ENCODE peak calls at places on chromosomes 1 and 21, in six cellular contexts. One of them, this sample, is unnamed.

GRCh38 chr1:104665300-104665699 is 915.6 kb downstream of the AMY1C start:
- DNase-seq in K562: no peak
- DNase-seq in HepG2: no peak
- DNase-seq in GM12878: no peak
- DNase-seq in HCT116: no peak
- DNase-seq in H1: no peak
- DNase-seq in this sample: no peak

GRCh38 chr1:201766117-201766863 is 62.7 kb upstream of the IPO9 start:
- DNase-seq in K562: no peak
- DNase-seq in HepG2: no peak
- DNase-seq in HCT116: no peak
- DNase-seq in GM12878: no peak
- DNase-seq in H1: no peak
- DNase-seq in this sample: no peak

GRCh38 chr21:14438204-14438603 is 55.3 kb upstream of the HSPA13 start:
- DNase-seq in HepG2: no peak
- DNase-seq in K562: no peak
- DNase-seq in GM12878: no peak
- DNase-seq in HCT116: no peak
- DNase-seq in H1: no peak
- DNase-seq in this sample: no peak

GRCh38 chr1:85992756-85993155 is 163.8 kb downstream of the COL24A1 start:
- DNase-seq in HepG2: no peak
- DNase-seq in GM12878: no peak
- DNase-seq in H1: no peak
- DNase-seq in K562: no peak
- DNase-seq in HCT116: no peak
- DNase-seq in this sample: no peak

GRCh38 chr1:29964718-29965533 is 728.6 kb downstream of the PTPRU start:
- DNase-seq in H1: peak
- DNase-seq in GM12878: no peak
- DNase-seq in HCT116: no peak
- DNase-seq in HepG2: no peak
- DNase-seq in K562: no peak
- DNase-seq in this sample: no peak

GRCh38 chr1:162197041-162197511 is 127.6 kb downstream of the NOS1AP start:
- DNase-seq in GM12878: no peak
- DNase-seq in HCT116: no peak
- DNase-seq in HepG2: peak
- DNase-seq in K562: no peak
- DNase-seq in H1: no peak
- DNase-seq in this sample: no peak

GRCh38 chr21:37367758-37368535 is 1.4 kb downstream of the DYRK1A start:
- DNase-seq in HCT116: no peak
- DNase-seq in GM12878: no peak
- DNase-seq in HepG2: no peak
- DNase-seq in K562: peak
- DNase-seq in H1: peak
- DNase-seq in this sample: no peak

GRCh38 chr1:11648039-11648438 is 6.2 kb downstream of the FBXO2 start:
- DNase-seq in HCT116: no peak
- DNase-seq in H1: no peak
- DNase-seq in HepG2: peak
- DNase-seq in GM12878: no peak
- DNase-seq in K562: no peak
- DNase-seq in this sample: no peak

GRCh38 chr21:33968082-33968997 is 52.7 kb upstream of the ATP5PO start:
- DNase-seq in H1: peak
- DNase-seq in HepG2: peak
- DNase-seq in GM12878: no peak
- DNase-seq in K562: peak
- DNase-seq in HCT116: no peak
- DNase-seq in this sample: no peak

GRCh38 chr1:61274979-61275378 is 192.6 kb downstream of the NFIA start:
- DNase-seq in HCT116: no peak
- DNase-seq in K562: no peak
- DNase-seq in GM12878: no peak
- DNase-seq in HepG2: no peak
- DNase-seq in H1: no peak
- DNase-seq in this sample: no peak

GRCh38 chr1:93813076-93813475 is 65.9 kb downstream of the DNTTIP2 start:
- DNase-seq in HepG2: peak
- DNase-seq in H1: no peak
- DNase-seq in HCT116: no peak
- DNase-seq in GM12878: no peak
- DNase-seq in K562: no peak
- DNase-seq in this sample: no peak

GRCh38 chr1:86436041-86436440 is 12.1 kb downstream of the CLCA2 start:
- DNase-seq in HCT116: no peak
- DNase-seq in K562: no peak
- DNase-seq in H1: no peak
- DNase-seq in HepG2: no peak
- DNase-seq in GM12878: no peak
- DNase-seq in this sample: no peak

GRCh38 chr1:58136502-58136901 is 410.0 kb downstream of the OMA1 start:
- DNase-seq in H1: no peak
- DNase-seq in K562: no peak
- DNase-seq in GM12878: no peak
- DNase-seq in HepG2: no peak
- DNase-seq in HCT116: no peak
- DNase-seq in this sample: no peak

GRCh38 chr21:42016364-42016985 is 6.3 kb upstream of the ZBTB21 start:
- DNase-seq in GM12878: no peak
- DNase-seq in HCT116: no peak
- DNase-seq in H1: no peak
- DNase-seq in K562: no peak
- DNase-seq in HepG2: no peak
- DNase-seq in this sample: no peak

GRCh38 chr1:6819641-6820040 is 34.4 kb downstream of the CAMTA1 start:
- DNase-seq in HCT116: no peak
- DNase-seq in GM12878: no peak
- DNase-seq in HepG2: no peak
- DNase-seq in K562: no peak
- DNase-seq in H1: no peak
- DNase-seq in this sample: no peak

GRCh38 chr1:190019717-190020116 is 457.9 kb downstream of the BRINP3 start:
- DNase-seq in H1: no peak
- DNase-seq in K562: no peak
- DNase-seq in HCT116: no peak
- DNase-seq in HepG2: no peak
- DNase-seq in GM12878: no peak
- DNase-seq in this sample: no peak

GRCh38 chr1:156625436-156626078 is 6.3 kb downstream of the HAPLN2 start:
- DNase-seq in H1: peak
- DNase-seq in HCT116: no peak
- DNase-seq in K562: peak
- DNase-seq in GM12878: no peak
- DNase-seq in HepG2: no peak
- DNase-seq in this sample: no peak

GRCh38 chr1:7107109-7107830 is 322.0 kb downstream of the CAMTA1 start:
- DNase-seq in HepG2: no peak
- DNase-seq in HCT116: no peak
- DNase-seq in K562: no peak
- DNase-seq in H1: no peak
- DNase-seq in GM12878: no peak
- DNase-seq in this sample: no peak

GRCh38 chr1:44417351-44418021 is 12.4 kb downstream of the RNF220 start:
- DNase-seq in HCT116: no peak
- DNase-seq in GM12878: no peak
- DNase-seq in H1: peak
- DNase-seq in HepG2: no peak
- DNase-seq in K562: no peak
- DNase-seq in this sample: peak

DNA sequence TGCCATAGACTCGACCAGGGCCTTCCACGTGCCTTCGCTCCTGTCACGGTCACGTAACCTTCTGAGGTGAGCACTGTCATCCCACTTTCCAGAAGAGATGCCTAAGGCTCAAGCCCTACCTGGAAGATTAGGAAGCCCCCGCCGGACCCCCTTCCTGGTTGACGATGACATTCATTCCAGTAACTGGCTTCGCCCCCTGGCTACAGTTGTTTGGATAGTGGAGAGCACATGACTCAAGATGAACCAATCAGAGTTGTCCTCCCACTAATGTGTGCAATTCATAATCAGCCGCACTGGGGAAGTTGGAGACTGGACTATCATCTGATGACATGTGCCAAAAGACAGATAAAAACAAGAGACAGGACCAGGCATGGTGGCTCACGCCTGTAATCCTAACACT is 104.0 kb upstream of the GJB5 start:
- DNase-seq in H1: no peak
- DNase-seq in K562: peak
- DNase-seq in HCT116: no peak
- DNase-seq in HepG2: no peak
- DNase-seq in GM12878: no peak
- DNase-seq in this sample: no peak
- H3K9ac ChIP-seq in H1: no peak
- H3K9ac ChIP-seq in K562: no peak
- H3K9ac ChIP-seq in HCT116: no peak
- H3K9ac ChIP-seq in HepG2: no peak
- H3K9ac ChIP-seq in GM12878: no peak
- H3K9ac ChIP-seq in this sample: no peak

GRCh38 chr1:180235502-180236239 is 5.6 kb downstream of the LHX4 start:
- DNase-seq in HCT116: no peak
- DNase-seq in GM12878: no peak
- DNase-seq in HepG2: no peak
- DNase-seq in H1: peak
- DNase-seq in K562: no peak
- DNase-seq in this sample: no peak

GRCh38 chr1:180235077-180235501 is 5.0 kb downstream of the LHX4 start:
- DNase-seq in GM12878: no peak
- DNase-seq in K562: no peak
- DNase-seq in HCT116: no peak
- DNase-seq in H1: peak
- DNase-seq in HepG2: no peak
- DNase-seq in this sample: no peak

GRCh38 chr1:180233191-180234011 is 3.3 kb downstream of the LHX4 start:
- DNase-seq in HCT116: no peak
- DNase-seq in K562: no peak
- DNase-seq in GM12878: no peak
- DNase-seq in H1: no peak
- DNase-seq in HepG2: no peak
- DNase-seq in this sample: no peak

GRCh38 chr1:180232521-180233043 is 2.5 kb downstream of the LHX4 start:
- DNase-seq in K562: no peak
- DNase-seq in GM12878: no peak
- DNase-seq in HepG2: no peak
- DNase-seq in H1: no peak
- DNase-seq in HCT116: no peak
- DNase-seq in this sample: no peak

DNA sequence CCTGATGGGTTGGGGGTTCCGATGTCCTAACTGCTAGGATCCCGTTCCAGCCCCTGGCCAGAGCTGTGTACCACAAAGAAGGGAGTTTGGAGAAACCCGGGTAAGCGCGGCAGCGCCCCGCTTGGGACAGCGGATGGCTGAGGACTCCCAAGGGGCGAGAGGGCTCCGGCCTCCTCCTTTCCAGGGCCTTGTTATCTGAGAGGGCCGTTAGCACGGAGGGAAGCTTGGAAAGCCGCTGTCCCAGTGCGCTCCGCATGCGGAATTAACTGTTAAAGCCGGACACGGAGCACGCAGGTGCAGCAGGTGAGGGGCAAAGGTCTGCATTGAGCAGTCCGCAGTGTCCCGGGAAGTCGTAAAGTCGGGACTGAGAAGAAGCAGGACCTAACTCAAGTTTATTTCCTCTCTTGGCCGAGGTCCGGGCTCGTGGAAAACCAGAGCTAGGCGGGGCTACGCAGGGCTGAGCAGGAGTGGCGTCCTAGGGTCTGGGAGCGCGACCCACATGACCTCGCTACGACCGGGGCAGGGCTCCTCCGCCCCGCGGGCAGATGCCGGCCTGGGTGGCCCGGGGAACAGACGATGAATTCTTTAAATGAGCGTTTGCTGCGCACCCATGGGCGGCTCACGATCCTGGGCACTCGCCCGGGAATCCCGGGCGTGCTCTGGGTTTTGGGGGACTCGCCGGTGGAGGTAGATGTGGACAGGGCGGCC is 4.5 kb downstream of the LHX4 start:
- DNase-seq in HCT116: no peak
- DNase-seq in GM12878: no peak
- DNase-seq in K562: no peak
- DNase-seq in H1: peak
- DNase-seq in HepG2: no peak
- DNase-seq in this sample: no peak
- H3K4me3 ChIP-seq in HCT116: no peak
- H3K4me3 ChIP-seq in GM12878: no peak
- H3K4me3 ChIP-seq in K562: no peak
- H3K4me3 ChIP-seq in H1: peak
- H3K4me3 ChIP-seq in HepG2: peak
- H3K4me3 ChIP-seq in this sample: peak

DNA sequence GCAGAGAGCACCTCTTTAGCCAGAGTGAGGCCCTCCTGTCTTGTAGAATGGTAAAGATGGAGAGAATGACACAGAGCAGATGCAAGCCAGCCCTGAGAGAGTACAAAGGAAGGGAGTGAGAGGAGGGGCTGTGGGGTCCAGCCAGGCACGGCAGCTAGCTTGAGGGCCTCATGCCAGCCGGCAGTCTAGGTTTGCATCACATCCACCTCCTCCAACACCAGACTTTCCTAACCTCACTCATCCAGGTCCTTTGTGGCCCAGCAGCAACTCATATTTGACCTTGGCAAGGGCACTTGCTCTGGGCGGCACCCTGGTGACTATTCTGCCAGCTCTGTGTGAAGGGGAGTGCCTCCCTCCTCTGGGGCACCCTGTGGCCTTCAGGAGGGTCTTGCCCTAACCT is 13.3 kb downstream of the OPTC start:
- DNase-seq in H1: no peak
- DNase-seq in HepG2: no peak
- DNase-seq in GM12878: no peak
- DNase-seq in HCT116: no peak
- DNase-seq in K562: no peak
- DNase-seq in this sample: no peak
- TF ChIP-seq ZNF274 in H1: no peak
- TF ChIP-seq ZNF274 in HepG2: no peak
- TF ChIP-seq ZNF274 in GM12878: no peak
- TF ChIP-seq ZNF274 in HCT116: no peak
- TF ChIP-seq ZNF274 in K562: no peak
- TF ChIP-seq ZNF274 in this sample: no peak

DNA sequence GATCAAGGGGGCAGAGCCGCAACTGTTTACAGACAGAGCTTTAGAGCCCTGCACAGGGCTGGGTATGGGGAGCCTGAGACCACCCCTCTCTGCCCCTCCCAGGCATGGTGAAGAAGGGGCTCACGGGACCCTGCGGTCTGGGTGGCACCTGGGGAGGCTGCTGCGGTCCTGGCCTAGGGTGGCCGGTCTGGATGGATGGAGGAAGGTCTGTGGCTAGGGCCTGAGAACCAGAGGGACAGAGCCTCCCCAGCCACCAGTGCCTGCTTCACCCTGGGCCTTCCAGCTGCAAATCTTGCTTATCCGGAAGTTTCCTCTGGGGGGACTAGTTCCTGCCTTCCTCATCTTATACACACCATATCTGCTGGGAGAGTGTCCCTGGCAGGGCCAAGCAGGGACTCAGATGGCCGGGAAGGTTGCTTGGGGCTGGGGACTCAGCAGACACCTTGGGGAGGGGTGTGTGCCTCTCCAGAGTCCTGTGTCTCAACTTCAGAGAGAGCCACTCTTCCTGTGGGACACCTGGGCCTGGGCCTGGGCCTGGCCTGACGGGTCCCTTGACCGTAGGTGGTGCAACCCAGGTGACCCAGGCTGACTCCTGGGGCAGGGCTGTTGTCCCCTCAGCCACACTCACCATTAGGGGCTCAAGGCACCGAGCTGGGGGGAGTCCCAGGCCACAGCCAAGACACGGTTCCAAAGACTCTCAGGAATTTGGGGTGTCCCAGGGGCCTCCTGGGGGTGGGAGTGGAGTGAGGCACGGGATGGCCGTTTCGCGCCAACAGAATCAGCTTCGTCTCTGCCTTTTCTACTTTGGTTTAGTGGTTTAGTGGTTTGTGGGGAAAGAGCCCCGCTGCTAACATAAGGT is 52.0 kb upstream of the ACTRT2 start:
- DNase-seq in HCT116: no peak
- DNase-seq in GM12878: no peak
- DNase-seq in K562: no peak
- DNase-seq in HepG2: no peak
- DNase-seq in H1: no peak
- DNase-seq in this sample: no peak
- H3K9ac ChIP-seq in HCT116: no peak
- H3K9ac ChIP-seq in GM12878: no peak
- H3K9ac ChIP-seq in K562: no peak
- H3K9ac ChIP-seq in HepG2: no peak
- H3K9ac ChIP-seq in H1: no peak
- H3K9ac ChIP-seq in this sample: peak